ENCODE peak calls at places on chromosomes 11 and 22, in ten cellular contexts. One of them, this sample, is unnamed.

GRCh38 chr11:85791326-85791990 is 19.5 kb downstream of the SYTL2 start:
- DNase-seq in lower leg skin: no peak
- DNase-seq in hippocampal formation: no peak
- DNase-seq in activated naive CD4-positive, alpha-beta T cell treated with anti-CD3 and anti-CD28 coated beads, Interleukin-2, amount 10 ng/mL, durations not matched to agents 7 days and 5 days: no peak
- DNase-seq in stimulated activated CD4-positive, alpha-beta T cell treated with anti-CD3 and anti-CD28 coated beads, Interleukin-4, amount 100 ng/mL, for 1 hour: no peak
- DNase-seq in activated CD4-positive, alpha-beta T cell treated with anti-CD3 and anti-CD28 coated beads, Interleukin-2, amount 50 U/mL, for 24 hours: no peak
- DNase-seq in mesenchymal stem cell: no peak
- DNase-seq in GM19239: no peak
- DNase-seq in MCF 10A: no peak
- DNase-seq in amygdala: no peak
- DNase-seq in this sample: no peak

GRCh38 chr11:65649656-65650546 is 12.0 kb downstream of the SIPA1 start:
- DNase-seq in lower leg skin: no peak
- DNase-seq in hippocampal formation: no peak
- DNase-seq in activated naive CD4-positive, alpha-beta T cell treated with anti-CD3 and anti-CD28 coated beads, Interleukin-2, amount 10 ng/mL, durations not matched to agents 7 days and 5 days: no peak
- DNase-seq in stimulated activated CD4-positive, alpha-beta T cell treated with anti-CD3 and anti-CD28 coated beads, Interleukin-4, amount 100 ng/mL, for 1 hour: no peak
- DNase-seq in activated CD4-positive, alpha-beta T cell treated with anti-CD3 and anti-CD28 coated beads, Interleukin-2, amount 50 U/mL, for 24 hours: no peak
- DNase-seq in mesenchymal stem cell: no peak
- DNase-seq in GM19239: no peak
- DNase-seq in MCF 10A: no peak
- DNase-seq in amygdala: no peak
- DNase-seq in this sample: no peak

GRCh38 chr22:44396021-44396726 is 83.4 kb upstream of the SHISAL1 start:
- DNase-seq in lower leg skin: peak
- DNase-seq in hippocampal formation: no peak
- DNase-seq in activated naive CD4-positive, alpha-beta T cell treated with anti-CD3 and anti-CD28 coated beads, Interleukin-2, amount 10 ng/mL, durations not matched to agents 7 days and 5 days: no peak
- DNase-seq in stimulated activated CD4-positive, alpha-beta T cell treated with anti-CD3 and anti-CD28 coated beads, Interleukin-4, amount 100 ng/mL, for 1 hour: no peak
- DNase-seq in activated CD4-positive, alpha-beta T cell treated with anti-CD3 and anti-CD28 coated beads, Interleukin-2, amount 50 U/mL, for 24 hours: no peak
- DNase-seq in mesenchymal stem cell: no peak
- DNase-seq in GM19239: no peak
- DNase-seq in MCF 10A: no peak
- DNase-seq in amygdala: no peak
- DNase-seq in this sample: no peak

GRCh38 chr22:33597274-33597985 is 322.8 kb downstream of the LARGE1 start:
- DNase-seq in lower leg skin: peak
- DNase-seq in hippocampal formation: no peak
- DNase-seq in activated naive CD4-positive, alpha-beta T cell treated with anti-CD3 and anti-CD28 coated beads, Interleukin-2, amount 10 ng/mL, durations not matched to agents 7 days and 5 days: no peak
- DNase-seq in stimulated activated CD4-positive, alpha-beta T cell treated with anti-CD3 and anti-CD28 coated beads, Interleukin-4, amount 100 ng/mL, for 1 hour: no peak
- DNase-seq in activated CD4-positive, alpha-beta T cell treated with anti-CD3 and anti-CD28 coated beads, Interleukin-2, amount 50 U/mL, for 24 hours: no peak
- DNase-seq in mesenchymal stem cell: no peak
- DNase-seq in GM19239: no peak
- DNase-seq in MCF 10A: no peak
- DNase-seq in amygdala: no peak
- DNase-seq in this sample: no peak

GRCh38 chr11:14315130-14315529 is 43.9 kb downstream of the RRAS2 start:
- DNase-seq in lower leg skin: no peak
- DNase-seq in hippocampal formation: no peak
- DNase-seq in activated naive CD4-positive, alpha-beta T cell treated with anti-CD3 and anti-CD28 coated beads, Interleukin-2, amount 10 ng/mL, durations not matched to agents 7 days and 5 days: no peak
- DNase-seq in stimulated activated CD4-positive, alpha-beta T cell treated with anti-CD3 and anti-CD28 coated beads, Interleukin-4, amount 100 ng/mL, for 1 hour: no peak
- DNase-seq in activated CD4-positive, alpha-beta T cell treated with anti-CD3 and anti-CD28 coated beads, Interleukin-2, amount 50 U/mL, for 24 hours: no peak
- DNase-seq in mesenchymal stem cell: no peak
- DNase-seq in GM19239: no peak
- DNase-seq in MCF 10A: no peak
- DNase-seq in amygdala: no peak
- DNase-seq in this sample: no peak

GRCh38 chr11:28833670-28834069 is 725.5 kb downstream of the METTL15 start:
- DNase-seq in lower leg skin: no peak
- DNase-seq in hippocampal formation: no peak
- DNase-seq in activated naive CD4-positive, alpha-beta T cell treated with anti-CD3 and anti-CD28 coated beads, Interleukin-2, amount 10 ng/mL, durations not matched to agents 7 days and 5 days: no peak
- DNase-seq in stimulated activated CD4-positive, alpha-beta T cell treated with anti-CD3 and anti-CD28 coated beads, Interleukin-4, amount 100 ng/mL, for 1 hour: no peak
- DNase-seq in activated CD4-positive, alpha-beta T cell treated with anti-CD3 and anti-CD28 coated beads, Interleukin-2, amount 50 U/mL, for 24 hours: no peak
- DNase-seq in mesenchymal stem cell: peak
- DNase-seq in GM19239: no peak
- DNase-seq in MCF 10A: peak
- DNase-seq in amygdala: no peak
- DNase-seq in this sample: no peak

GRCh38 chr11:69662806-69663205 is 12.3 kb downstream of the LTO1 start:
- DNase-seq in lower leg skin: no peak
- DNase-seq in hippocampal formation: no peak
- DNase-seq in activated naive CD4-positive, alpha-beta T cell treated with anti-CD3 and anti-CD28 coated beads, Interleukin-2, amount 10 ng/mL, durations not matched to agents 7 days and 5 days: no peak
- DNase-seq in stimulated activated CD4-positive, alpha-beta T cell treated with anti-CD3 and anti-CD28 coated beads, Interleukin-4, amount 100 ng/mL, for 1 hour: no peak
- DNase-seq in activated CD4-positive, alpha-beta T cell treated with anti-CD3 and anti-CD28 coated beads, Interleukin-2, amount 50 U/mL, for 24 hours: no peak
- DNase-seq in mesenchymal stem cell: no peak
- DNase-seq in GM19239: no peak
- DNase-seq in MCF 10A: no peak
- DNase-seq in amygdala: no peak
- DNase-seq in this sample: no peak

GRCh38 chr11:19935507-19935906 is 222.9 kb downstream of the NAV2 start:
- DNase-seq in lower leg skin: no peak
- DNase-seq in hippocampal formation: no peak
- DNase-seq in activated naive CD4-positive, alpha-beta T cell treated with anti-CD3 and anti-CD28 coated beads, Interleukin-2, amount 10 ng/mL, durations not matched to agents 7 days and 5 days: no peak
- DNase-seq in stimulated activated CD4-positive, alpha-beta T cell treated with anti-CD3 and anti-CD28 coated beads, Interleukin-4, amount 100 ng/mL, for 1 hour: no peak
- DNase-seq in activated CD4-positive, alpha-beta T cell treated with anti-CD3 and anti-CD28 coated beads, Interleukin-2, amount 50 U/mL, for 24 hours: no peak
- DNase-seq in mesenchymal stem cell: peak
- DNase-seq in GM19239: no peak
- DNase-seq in MCF 10A: no peak
- DNase-seq in amygdala: no peak
- DNase-seq in this sample: no peak

GRCh38 chr22:50308597-50308935 is 1.1 kb upstream of the PLXNB2 start:
- DNase-seq in lower leg skin: peak
- DNase-seq in hippocampal formation: peak
- DNase-seq in activated naive CD4-positive, alpha-beta T cell treated with anti-CD3 and anti-CD28 coated beads, Interleukin-2, amount 10 ng/mL, durations not matched to agents 7 days and 5 days: no peak
- DNase-seq in stimulated activated CD4-positive, alpha-beta T cell treated with anti-CD3 and anti-CD28 coated beads, Interleukin-4, amount 100 ng/mL, for 1 hour: no peak
- DNase-seq in activated CD4-positive, alpha-beta T cell treated with anti-CD3 and anti-CD28 coated beads, Interleukin-2, amount 50 U/mL, for 24 hours: no peak
- DNase-seq in mesenchymal stem cell: peak
- DNase-seq in GM19239: no peak
- DNase-seq in MCF 10A: no peak
- DNase-seq in amygdala: no peak
- DNase-seq in this sample: peak

GRCh38 chr11:19018901-19019300 is 41.6 kb downstream of the MRGPRX2 start:
- DNase-seq in lower leg skin: no peak
- DNase-seq in hippocampal formation: no peak
- DNase-seq in activated naive CD4-positive, alpha-beta T cell treated with anti-CD3 and anti-CD28 coated beads, Interleukin-2, amount 10 ng/mL, durations not matched to agents 7 days and 5 days: peak
- DNase-seq in stimulated activated CD4-positive, alpha-beta T cell treated with anti-CD3 and anti-CD28 coated beads, Interleukin-4, amount 100 ng/mL, for 1 hour: no peak
- DNase-seq in activated CD4-positive, alpha-beta T cell treated with anti-CD3 and anti-CD28 coated beads, Interleukin-2, amount 50 U/mL, for 24 hours: no peak
- DNase-seq in mesenchymal stem cell: no peak
- DNase-seq in GM19239: no peak
- DNase-seq in MCF 10A: peak
- DNase-seq in amygdala: no peak
- DNase-seq in this sample: no peak

GRCh38 chr22:41524283-41524682 is 20.0 kb downstream of the POLR3H start:
- DNase-seq in lower leg skin: no peak
- DNase-seq in hippocampal formation: no peak
- DNase-seq in activated naive CD4-positive, alpha-beta T cell treated with anti-CD3 and anti-CD28 coated beads, Interleukin-2, amount 10 ng/mL, durations not matched to agents 7 days and 5 days: no peak
- DNase-seq in stimulated activated CD4-positive, alpha-beta T cell treated with anti-CD3 and anti-CD28 coated beads, Interleukin-4, amount 100 ng/mL, for 1 hour: no peak
- DNase-seq in activated CD4-positive, alpha-beta T cell treated with anti-CD3 and anti-CD28 coated beads, Interleukin-2, amount 50 U/mL, for 24 hours: no peak
- DNase-seq in mesenchymal stem cell: peak
- DNase-seq in GM19239: no peak
- DNase-seq in MCF 10A: no peak
- DNase-seq in amygdala: no peak
- DNase-seq in this sample: peak

GRCh38 chr11:41256060-41256459 is 203.4 kb downstream of the LRRC4C start:
- DNase-seq in lower leg skin: no peak
- DNase-seq in hippocampal formation: no peak
- DNase-seq in activated naive CD4-positive, alpha-beta T cell treated with anti-CD3 and anti-CD28 coated beads, Interleukin-2, amount 10 ng/mL, durations not matched to agents 7 days and 5 days: no peak
- DNase-seq in stimulated activated CD4-positive, alpha-beta T cell treated with anti-CD3 and anti-CD28 coated beads, Interleukin-4, amount 100 ng/mL, for 1 hour: no peak
- DNase-seq in activated CD4-positive, alpha-beta T cell treated with anti-CD3 and anti-CD28 coated beads, Interleukin-2, amount 50 U/mL, for 24 hours: no peak
- DNase-seq in mesenchymal stem cell: no peak
- DNase-seq in GM19239: no peak
- DNase-seq in MCF 10A: no peak
- DNase-seq in amygdala: no peak
- DNase-seq in this sample: no peak

GRCh38 chr11:61195016-61195695 is 8.2 kb upstream of the PGA3 start:
- DNase-seq in lower leg skin: no peak
- DNase-seq in hippocampal formation: no peak
- DNase-seq in activated naive CD4-positive, alpha-beta T cell treated with anti-CD3 and anti-CD28 coated beads, Interleukin-2, amount 10 ng/mL, durations not matched to agents 7 days and 5 days: no peak
- DNase-seq in stimulated activated CD4-positive, alpha-beta T cell treated with anti-CD3 and anti-CD28 coated beads, Interleukin-4, amount 100 ng/mL, for 1 hour: no peak
- DNase-seq in activated CD4-positive, alpha-beta T cell treated with anti-CD3 and anti-CD28 coated beads, Interleukin-2, amount 50 U/mL, for 24 hours: no peak
- DNase-seq in mesenchymal stem cell: no peak
- DNase-seq in GM19239: no peak
- DNase-seq in MCF 10A: no peak
- DNase-seq in amygdala: no peak
- DNase-seq in this sample: no peak

GRCh38 chr22:36922097-36922608 is 8.7 kb downstream of the CSF2RB start:
- DNase-seq in lower leg skin: peak
- DNase-seq in hippocampal formation: no peak
- DNase-seq in activated naive CD4-positive, alpha-beta T cell treated with anti-CD3 and anti-CD28 coated beads, Interleukin-2, amount 10 ng/mL, durations not matched to agents 7 days and 5 days: no peak
- DNase-seq in stimulated activated CD4-positive, alpha-beta T cell treated with anti-CD3 and anti-CD28 coated beads, Interleukin-4, amount 100 ng/mL, for 1 hour: no peak
- DNase-seq in activated CD4-positive, alpha-beta T cell treated with anti-CD3 and anti-CD28 coated beads, Interleukin-2, amount 50 U/mL, for 24 hours: no peak
- DNase-seq in mesenchymal stem cell: no peak
- DNase-seq in GM19239: no peak
- DNase-seq in MCF 10A: no peak
- DNase-seq in amygdala: no peak
- DNase-seq in this sample: no peak

GRCh38 chr11:64656797-64657196 is 65.8 kb downstream of the SLC22A12 start:
- DNase-seq in lower leg skin: no peak
- DNase-seq in hippocampal formation: no peak
- DNase-seq in activated naive CD4-positive, alpha-beta T cell treated with anti-CD3 and anti-CD28 coated beads, Interleukin-2, amount 10 ng/mL, durations not matched to agents 7 days and 5 days: no peak
- DNase-seq in stimulated activated CD4-positive, alpha-beta T cell treated with anti-CD3 and anti-CD28 coated beads, Interleukin-4, amount 100 ng/mL, for 1 hour: no peak
- DNase-seq in activated CD4-positive, alpha-beta T cell treated with anti-CD3 and anti-CD28 coated beads, Interleukin-2, amount 50 U/mL, for 24 hours: no peak
- DNase-seq in mesenchymal stem cell: no peak
- DNase-seq in GM19239: no peak
- DNase-seq in MCF 10A: no peak
- DNase-seq in amygdala: no peak
- DNase-seq in this sample: no peak

GRCh38 chr22:38766076-38766777 is 10.4 kb upstream of the SUN2 start:
- DNase-seq in lower leg skin: peak
- DNase-seq in hippocampal formation: peak
- DNase-seq in activated naive CD4-positive, alpha-beta T cell treated with anti-CD3 and anti-CD28 coated beads, Interleukin-2, amount 10 ng/mL, durations not matched to agents 7 days and 5 days: peak
- DNase-seq in stimulated activated CD4-positive, alpha-beta T cell treated with anti-CD3 and anti-CD28 coated beads, Interleukin-4, amount 100 ng/mL, for 1 hour: peak
- DNase-seq in activated CD4-positive, alpha-beta T cell treated with anti-CD3 and anti-CD28 coated beads, Interleukin-2, amount 50 U/mL, for 24 hours: no peak
- DNase-seq in mesenchymal stem cell: peak
- DNase-seq in GM19239: peak
- DNase-seq in MCF 10A: peak
- DNase-seq in amygdala: peak
- DNase-seq in this sample: peak

GRCh38 chr11:89293966-89294679 is 116.4 kb downstream of the TYR start:
- DNase-seq in lower leg skin: no peak
- DNase-seq in hippocampal formation: no peak
- DNase-seq in activated naive CD4-positive, alpha-beta T cell treated with anti-CD3 and anti-CD28 coated beads, Interleukin-2, amount 10 ng/mL, durations not matched to agents 7 days and 5 days: no peak
- DNase-seq in stimulated activated CD4-positive, alpha-beta T cell treated with anti-CD3 and anti-CD28 coated beads, Interleukin-4, amount 100 ng/mL, for 1 hour: no peak
- DNase-seq in activated CD4-positive, alpha-beta T cell treated with anti-CD3 and anti-CD28 coated beads, Interleukin-2, amount 50 U/mL, for 24 hours: no peak
- DNase-seq in mesenchymal stem cell: peak
- DNase-seq in GM19239: no peak
- DNase-seq in MCF 10A: no peak
- DNase-seq in amygdala: no peak
- DNase-seq in this sample: no peak

GRCh38 chr11:71962428-71963038 is 33.7 kb downstream of the RNF121 start:
- DNase-seq in lower leg skin: no peak
- DNase-seq in hippocampal formation: no peak
- DNase-seq in activated naive CD4-positive, alpha-beta T cell treated with anti-CD3 and anti-CD28 coated beads, Interleukin-2, amount 10 ng/mL, durations not matched to agents 7 days and 5 days: no peak
- DNase-seq in stimulated activated CD4-positive, alpha-beta T cell treated with anti-CD3 and anti-CD28 coated beads, Interleukin-4, amount 100 ng/mL, for 1 hour: no peak
- DNase-seq in activated CD4-positive, alpha-beta T cell treated with anti-CD3 and anti-CD28 coated beads, Interleukin-2, amount 50 U/mL, for 24 hours: peak
- DNase-seq in mesenchymal stem cell: peak
- DNase-seq in GM19239: peak
- DNase-seq in MCF 10A: no peak
- DNase-seq in amygdala: no peak
- DNase-seq in this sample: no peak

This sample was measured in midbrain.